ENCODE peak calls at places on chromosome 9, in ten cellular contexts. One of them, this sample, is unnamed.

GRCh38 chr9:84163227-84163626 is 177.3 kb downstream of the SLC28A3 start:
- DNase-seq in ovary: no peak
- DNase-seq in SK-N-MC: no peak
- DNase-seq in BE2C: no peak
- DNase-seq in PC-3: no peak
- DNase-seq in body of pancreas: no peak
- DNase-seq in neural progenitor cell: no peak
- DNase-seq in HCT116: no peak
- DNase-seq in neuronal stem cell: no peak
- DNase-seq in mucosa of descending colon: peak; percentile 23
- DNase-seq in this sample: no peak

GRCh38 chr9:93060746-93061259 is 2.3 kb downstream of the SUSD3 start:
- DNase-seq in PC-3: peak; percentile 81
- DNase-seq in neural progenitor cell: no peak
- DNase-seq in mucosa of descending colon: no peak
- DNase-seq in SK-N-MC: no peak
- DNase-seq in ovary: peak; percentile 68
- DNase-seq in BE2C: no peak
- DNase-seq in body of pancreas: no peak
- DNase-seq in neuronal stem cell: no peak
- DNase-seq in HCT116: no peak
- DNase-seq in this sample: no peak

GRCh38 chr9:70133253-70134208 is 89.9 kb downstream of the MAMDC2 start:
- DNase-seq in neuronal stem cell: no peak
- DNase-seq in BE2C: no peak
- DNase-seq in body of pancreas: no peak
- DNase-seq in ovary: no peak
- DNase-seq in SK-N-MC: no peak
- DNase-seq in neural progenitor cell: no peak
- DNase-seq in PC-3: no peak
- DNase-seq in HCT116: no peak
- DNase-seq in mucosa of descending colon: no peak
- DNase-seq in this sample: no peak

GRCh38 chr9:105862002-105862401 is 167.7 kb downstream of the TMEM38B start:
- DNase-seq in BE2C: no peak
- DNase-seq in body of pancreas: no peak
- DNase-seq in ovary: no peak
- DNase-seq in PC-3: no peak
- DNase-seq in neural progenitor cell: no peak
- DNase-seq in neuronal stem cell: no peak
- DNase-seq in mucosa of descending colon: no peak
- DNase-seq in HCT116: no peak
- DNase-seq in SK-N-MC: no peak
- DNase-seq in this sample: no peak

GRCh38 chr9:34980181-34980761 is 9.3 kb upstream of the DNAJB5 start:
- DNase-seq in body of pancreas: no peak
- DNase-seq in PC-3: no peak
- DNase-seq in HCT116: no peak
- DNase-seq in mucosa of descending colon: no peak
- DNase-seq in neural progenitor cell: no peak
- DNase-seq in SK-N-MC: no peak
- DNase-seq in neuronal stem cell: no peak
- DNase-seq in BE2C: no peak
- DNase-seq in ovary: no peak
- DNase-seq in this sample: no peak

GRCh38 chr9:79185866-79186265 is 385.9 kb upstream of the TLE4 start:
- DNase-seq in PC-3: no peak
- DNase-seq in neuronal stem cell: no peak
- DNase-seq in HCT116: no peak
- DNase-seq in body of pancreas: no peak
- DNase-seq in SK-N-MC: no peak
- DNase-seq in mucosa of descending colon: no peak
- DNase-seq in neural progenitor cell: no peak
- DNase-seq in ovary: no peak
- DNase-seq in BE2C: no peak
- DNase-seq in this sample: no peak

GRCh38 chr9:6049798-6050197 is 34.4 kb upstream of the RANBP6 start:
- DNase-seq in neural progenitor cell: no peak
- DNase-seq in HCT116: peak; percentile 35
- DNase-seq in body of pancreas: peak; percentile 24
- DNase-seq in BE2C: no peak
- DNase-seq in SK-N-MC: no peak
- DNase-seq in PC-3: peak; percentile 55
- DNase-seq in neuronal stem cell: no peak
- DNase-seq in ovary: no peak
- DNase-seq in mucosa of descending colon: peak; percentile 41
- DNase-seq in this sample: no peak

GRCh38 chr9:5510360-5510931 is at the start of gene PDCD1LG2:
- DNase-seq in HCT116: no peak
- DNase-seq in SK-N-MC: no peak
- DNase-seq in ovary: no peak
- DNase-seq in body of pancreas: no peak
- DNase-seq in mucosa of descending colon: no peak
- DNase-seq in PC-3: peak; percentile 69
- DNase-seq in neuronal stem cell: no peak
- DNase-seq in neural progenitor cell: no peak
- DNase-seq in BE2C: peak; percentile 25
- DNase-seq in this sample: peak; percentile 55

DNA sequence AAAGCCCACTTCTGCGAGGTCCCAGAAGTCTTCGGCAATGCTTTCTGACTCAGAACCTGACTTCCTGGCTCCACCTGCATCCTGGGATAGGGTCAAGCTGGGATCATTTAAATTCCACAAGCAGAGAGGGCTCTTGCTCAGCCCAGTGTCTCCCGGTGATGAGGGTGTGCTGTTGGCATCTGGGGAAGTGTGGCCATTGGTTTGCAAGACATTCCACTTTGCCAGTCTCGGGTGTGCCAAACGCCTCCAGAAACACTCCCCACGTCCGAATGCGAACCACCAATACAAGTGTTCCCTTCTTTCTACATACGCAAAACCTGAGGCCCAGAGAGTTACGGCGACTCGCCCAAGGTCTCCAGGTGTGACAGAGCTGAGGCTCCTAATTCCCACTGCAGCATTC is 43.1 kb upstream of the FCN2 start:
- DNase-seq in mucosa of descending colon: no peak
- DNase-seq in HCT116: no peak
- DNase-seq in body of pancreas: no peak
- DNase-seq in neural progenitor cell: no peak
- DNase-seq in ovary: no peak
- DNase-seq in BE2C: no peak
- DNase-seq in SK-N-MC: no peak
- DNase-seq in PC-3: no peak
- DNase-seq in neuronal stem cell: no peak
- DNase-seq in this sample: no peak
- H3K36me3 ChIP-seq in mucosa of descending colon: no peaks in the 10 kb centered on the region
- H3K36me3 ChIP-seq in HCT116: no peaks in the 10 kb centered on the region
- H3K36me3 ChIP-seq in body of pancreas: no peaks in the 10 kb centered on the region
- H3K36me3 ChIP-seq in neural progenitor cell: no peaks in the 10 kb centered on the region
- H3K36me3 ChIP-seq in ovary: no peaks in the 10 kb centered on the region
- H3K36me3 ChIP-seq in BE2C: no peaks in the 10 kb centered on the region
- H3K36me3 ChIP-seq in SK-N-MC: peaks cover under 1% of the 10 kb centered on the region
- H3K36me3 ChIP-seq in PC-3: no peaks in the 10 kb centered on the region
- H3K36me3 ChIP-seq in neuronal stem cell: no peaks in the 10 kb centered on the region
- H3K36me3 ChIP-seq in this sample: peaks cover 90% of the 10 kb centered on the region

GRCh38 chr9:504921-505821 is 290.5 kb downstream of the DOCK8 start:
- DNase-seq in SK-N-MC: no peak
- DNase-seq in body of pancreas: peak; percentile 28
- DNase-seq in PC-3: peak; percentile 11
- DNase-seq in BE2C: peak; percentile 6
- DNase-seq in neuronal stem cell: peak; percentile 14
- DNase-seq in mucosa of descending colon: peak; percentile 46
- DNase-seq in HCT116: no peak
- DNase-seq in neural progenitor cell: peak; percentile 63
- DNase-seq in ovary: peak; percentile 23
- DNase-seq in this sample: no peak
- H3K4me3 ChIP-seq in SK-N-MC: peak overlapping the region; percentile 85
- H3K4me3 ChIP-seq in body of pancreas: peak overlapping the region; percentile 53
- H3K4me3 ChIP-seq in PC-3: peak overlapping the region; percentile 89
- H3K4me3 ChIP-seq in BE2C: no peak overlapping the region
- H3K4me3 ChIP-seq in neuronal stem cell: peak overlapping the region; percentile 90
- H3K4me3 ChIP-seq in mucosa of descending colon: peak overlapping the region; percentile 50
- H3K4me3 ChIP-seq in HCT116: peak overlapping the region; percentile 72
- H3K4me3 ChIP-seq in neural progenitor cell: peak overlapping the region; percentile 87
- H3K4me3 ChIP-seq in ovary: peak overlapping the region; percentile 49
- H3K4me3 ChIP-seq in this sample: peak overlapping the region; percentile 47

DNA sequence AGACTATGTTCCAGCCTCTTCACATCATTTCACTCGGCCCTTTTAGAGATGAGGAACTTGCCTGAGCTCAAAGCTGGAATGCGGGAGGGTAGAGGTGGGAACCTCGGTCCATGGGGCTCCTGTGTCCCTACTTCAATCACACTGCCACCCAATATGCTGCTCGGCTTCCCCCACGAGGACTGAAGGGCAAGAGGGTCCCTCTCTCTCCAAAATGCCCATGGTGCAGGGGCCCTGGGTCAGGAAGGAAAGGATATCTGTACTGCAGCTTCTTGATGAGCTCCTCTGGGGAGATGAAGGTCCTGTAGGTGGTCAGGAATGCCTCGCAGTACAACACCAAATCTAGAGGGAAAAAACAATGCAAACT is 46.5 kb downstream of the PRRT1B start:
- DNase-seq in ovary: no peak
- DNase-seq in neural progenitor cell: no peak
- DNase-seq in SK-N-MC: no peak
- DNase-seq in PC-3: no peak
- DNase-seq in mucosa of descending colon: no peak
- DNase-seq in BE2C: no peak
- DNase-seq in body of pancreas: no peak
- DNase-seq in neuronal stem cell: no peak
- DNase-seq in HCT116: no peak
- DNase-seq in this sample: no peak
- H3K36me3 ChIP-seq in ovary: no peaks in the 10 kb centered on the region
- H3K36me3 ChIP-seq in neural progenitor cell: no peaks in the 10 kb centered on the region
- H3K36me3 ChIP-seq in SK-N-MC: no peaks in the 10 kb centered on the region
- H3K36me3 ChIP-seq in PC-3: no peaks in the 10 kb centered on the region
- H3K36me3 ChIP-seq in mucosa of descending colon: peaks cover 16% of the 10 kb centered on the region
- H3K36me3 ChIP-seq in BE2C: no peaks in the 10 kb centered on the region
- H3K36me3 ChIP-seq in body of pancreas: peaks cover 41% of the 10 kb centered on the region
- H3K36me3 ChIP-seq in neuronal stem cell: peaks cover 19% of the 10 kb centered on the region
- H3K36me3 ChIP-seq in HCT116: no peaks in the 10 kb centered on the region
- H3K36me3 ChIP-seq in this sample: peaks cover 20% of the 10 kb centered on the region

DNA sequence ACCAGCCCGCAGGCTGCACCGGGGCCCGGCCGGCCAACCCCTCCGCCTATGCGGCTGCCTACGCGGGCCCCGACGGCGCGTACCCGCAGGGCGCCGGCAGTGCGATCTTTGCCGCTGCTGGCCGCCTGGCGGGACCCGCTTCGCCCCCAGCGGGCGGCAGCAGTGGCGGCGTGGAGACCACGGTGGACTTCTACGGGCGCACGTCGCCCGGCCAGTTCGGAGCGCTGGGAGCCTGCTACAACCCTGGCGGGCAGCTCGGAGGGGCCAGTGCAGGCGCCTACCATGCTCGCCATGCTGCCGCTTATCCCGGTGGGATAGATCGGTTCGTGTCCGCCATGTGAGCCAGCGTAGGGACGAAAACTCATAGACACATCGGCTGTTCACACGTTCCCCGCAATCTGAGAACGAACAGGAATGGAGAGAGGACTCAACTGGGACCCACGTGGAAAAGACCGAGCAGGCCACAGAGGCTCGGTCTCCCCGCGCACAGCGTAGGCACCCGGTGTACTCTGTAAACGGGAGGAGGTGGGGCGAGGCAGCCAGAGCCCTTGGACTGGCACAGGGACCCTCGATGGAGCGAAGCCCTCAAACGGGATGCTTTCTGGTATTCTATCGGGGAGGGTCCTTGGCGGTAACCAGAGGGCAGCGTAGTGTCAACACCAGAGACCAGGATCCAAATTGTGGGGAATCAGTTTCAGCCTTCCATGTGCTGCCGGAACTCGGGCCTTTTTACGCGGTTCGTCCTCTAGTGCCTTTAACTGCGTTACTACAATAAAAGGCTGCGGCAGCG is 1.9 kb downstream of the FOXE1 start:
- DNase-seq in HCT116: no peak
- DNase-seq in body of pancreas: no peak
- DNase-seq in neuronal stem cell: no peak
- DNase-seq in SK-N-MC: no peak
- DNase-seq in PC-3: no peak
- DNase-seq in BE2C: no peak
- DNase-seq in neural progenitor cell: no peak
- DNase-seq in ovary: no peak
- DNase-seq in mucosa of descending colon: no peak
- DNase-seq in this sample: no peak
- H3K4me3 ChIP-seq in HCT116: no peak overlapping the region
- H3K4me3 ChIP-seq in body of pancreas: no peak overlapping the region
- H3K4me3 ChIP-seq in neuronal stem cell: no peak overlapping the region
- H3K4me3 ChIP-seq in SK-N-MC: no peak overlapping the region
- H3K4me3 ChIP-seq in PC-3: no peak overlapping the region
- H3K4me3 ChIP-seq in BE2C: no peak overlapping the region
- H3K4me3 ChIP-seq in neural progenitor cell: no peak overlapping the region
- H3K4me3 ChIP-seq in ovary: no peak overlapping the region
- H3K4me3 ChIP-seq in mucosa of descending colon: no peak overlapping the region
- H3K4me3 ChIP-seq in this sample: peak overlapping the region; percentile 71

GRCh38 chr9:131971482-131972074 is 108.1 kb downstream of the MED27 start:
- DNase-seq in mucosa of descending colon: no peak
- DNase-seq in HCT116: no peak
- DNase-seq in body of pancreas: no peak
- DNase-seq in BE2C: no peak
- DNase-seq in neural progenitor cell: no peak
- DNase-seq in PC-3: no peak
- DNase-seq in ovary: no peak
- DNase-seq in neuronal stem cell: no peak
- DNase-seq in SK-N-MC: no peak
- DNase-seq in this sample: no peak
- H3K36me3 ChIP-seq in mucosa of descending colon: no peaks in the 10 kb centered on the region
- H3K36me3 ChIP-seq in HCT116: no peaks in the 10 kb centered on the region
- H3K36me3 ChIP-seq in body of pancreas: no peaks in the 10 kb centered on the region
- H3K36me3 ChIP-seq in BE2C: no peaks in the 10 kb centered on the region
- H3K36me3 ChIP-seq in neural progenitor cell: no peaks in the 10 kb centered on the region
- H3K36me3 ChIP-seq in PC-3: no peaks in the 10 kb centered on the region
- H3K36me3 ChIP-seq in ovary: no peaks in the 10 kb centered on the region
- H3K36me3 ChIP-seq in neuronal stem cell: no peaks in the 10 kb centered on the region
- H3K36me3 ChIP-seq in SK-N-MC: no peaks in the 10 kb centered on the region
- H3K36me3 ChIP-seq in this sample: peaks cover 3% of the 10 kb centered on the region

GRCh38 chr9:129639756-129640085 is 2.2 kb downstream of the ASB6 start:
- DNase-seq in neural progenitor cell: no peak
- DNase-seq in SK-N-MC: no peak
- DNase-seq in HCT116: no peak
- DNase-seq in BE2C: no peak
- DNase-seq in PC-3: no peak
- DNase-seq in body of pancreas: no peak
- DNase-seq in neuronal stem cell: no peak
- DNase-seq in ovary: no peak
- DNase-seq in mucosa of descending colon: no peak
- DNase-seq in this sample: no peak
- H3K4me3 ChIP-seq in neural progenitor cell: no peak overlapping the region
- H3K4me3 ChIP-seq in SK-N-MC: peak overlapping the region; percentile 98
- H3K4me3 ChIP-seq in HCT116: no peak overlapping the region
- H3K4me3 ChIP-seq in BE2C: peak overlapping the region; percentile 97
- H3K4me3 ChIP-seq in PC-3: no peak overlapping the region
- H3K4me3 ChIP-seq in body of pancreas: no peak overlapping the region
- H3K4me3 ChIP-seq in neuronal stem cell: no peak overlapping the region
- H3K4me3 ChIP-seq in ovary: no peak overlapping the region
- H3K4me3 ChIP-seq in mucosa of descending colon: no peak overlapping the region
- H3K4me3 ChIP-seq in this sample: no peak overlapping the region

GRCh38 chr9:19298601-19299000 is 68.1 kb downstream of the DENND4C start:
- DNase-seq in neuronal stem cell: no peak
- DNase-seq in HCT116: no peak
- DNase-seq in PC-3: no peak
- DNase-seq in BE2C: no peak
- DNase-seq in SK-N-MC: no peak
- DNase-seq in mucosa of descending colon: no peak
- DNase-seq in neural progenitor cell: no peak
- DNase-seq in body of pancreas: no peak
- DNase-seq in ovary: no peak
- DNase-seq in this sample: no peak
- H3K36me3 ChIP-seq in neuronal stem cell: no peaks in the 10 kb centered on the region
- H3K36me3 ChIP-seq in HCT116: peaks cover 5% of the 10 kb centered on the region
- H3K36me3 ChIP-seq in PC-3: no peaks in the 10 kb centered on the region
- H3K36me3 ChIP-seq in BE2C: peaks cover 19% of the 10 kb centered on the region
- H3K36me3 ChIP-seq in SK-N-MC: peaks cover 15% of the 10 kb centered on the region
- H3K36me3 ChIP-seq in mucosa of descending colon: no peaks in the 10 kb centered on the region
- H3K36me3 ChIP-seq in neural progenitor cell: no peaks in the 10 kb centered on the region
- H3K36me3 ChIP-seq in body of pancreas: peaks cover 10% of the 10 kb centered on the region
- H3K36me3 ChIP-seq in ovary: no peaks in the 10 kb centered on the region
- H3K36me3 ChIP-seq in this sample: no peaks in the 10 kb centered on the region

This sample was measured in SJSA1.